ENCODE peak calls at places on chromosomes 5 and 9, in eight cellular contexts. H, R, Q, B, Z, V, A and N are unnamed samples.

GRCh38 chr9:124661184-124661755 is 109.8 kb downstream of the NR6A1 start:
- DNase-seq in Z (no peak), B (no peak), R (no peak), H (no peak), V (no peak), Q (no peak), A (no peak), N (no peak)

GRCh38 chr9:133727277-133727875 is 10.8 kb downstream of the SARDH start:
- DNase-seq in Z (no peak), H (no peak), B (peak), A (no peak), V (peak), R (no peak), Q (peak), N (peak)

GRCh38 chr5:80711938-80712337 is 57.2 kb upstream of the DHFR start:
- DNase-seq in H (peak), Q (peak), A (no peak), R (peak), V (no peak), B (peak), Z (no peak), N (no peak)

GRCh38 chr5:6135977-6136376 is 242.4 kb downstream of the MED10 start:
- DNase-seq in A (no peak), Z (no peak), R (no peak), Q (no peak), V (no peak), B (no peak), H (no peak), N (no peak)

GRCh38 chr9:90659626-90660364 is 17.2 kb upstream of the DIRAS2 start:
- DNase-seq in Z (no peak), B (no peak), H (peak), V (no peak), R (peak), Q (no peak), A (no peak), N (no peak)

GRCh38 chr5:116289276-116289675 is 204.5 kb downstream of the COMMD10 start:
- DNase-seq in Q (no peak), V (no peak), A (no peak), Z (no peak), H (no peak), B (no peak), R (no peak), N (no peak)

GRCh38 chr9:1698991-1699390 is 316.2 kb upstream of the SMARCA2 start:
- DNase-seq in H (no peak), V (no peak), A (no peak), Z (no peak), B (no peak), R (no peak), Q (no peak), N (no peak)

GRCh38 chr9:18739641-18740318 is 265.8 kb downstream of the ADAMTSL1 start:
- DNase-seq in R (no peak), Z (no peak), V (no peak), B (no peak), Q (no peak), A (no peak), H (no peak), N (no peak)

GRCh38 chr9:89677696-89678393 is 73.0 kb downstream of the GADD45G start:
- DNase-seq in Q (peak), A (no peak), B (peak), V (no peak), R (no peak), H (peak), Z (no peak), N (no peak)

GRCh38 chr5:131914472-131914871 is 31.0 kb downstream of the MEIKIN start:
- DNase-seq in Q (no peak), V (no peak), R (no peak), Z (no peak), B (no peak), A (no peak), H (no peak), N (no peak)

GRCh38 chr5:95486185-95486584 is 68.6 kb downstream of the SKIC3 start:
- DNase-seq in A (no peak), B (no peak), Z (no peak), Q (no peak), R (no peak), H (no peak), V (no peak), N (no peak)

GRCh38 chr9:134641173-134641985 is at the start of gene COL5A1:
- DNase-seq in Z (no peak), V (peak), H (peak), R (peak), A (peak), Q (peak), B (peak), N (peak)

GRCh38 chr5:139162448-139162847 is 35.7 kb downstream of the SIL1 start:
- DNase-seq in R (no peak), Q (no peak), H (no peak), A (no peak), Z (no peak), V (no peak), B (no peak), N (no peak)

GRCh38 chr5:43304520-43304919 is 8.7 kb downstream of the HMGCS1 start:
- DNase-seq in Q (no peak), Z (no peak), R (no peak), V (no peak), H (peak), A (no peak), B (no peak), N (no peak)

GRCh38 chr9:71763752-71764332 is 4.5 kb downstream of the CEMIP2 start:
- DNase-seq in R (no peak), A (no peak), Z (peak), Q (no peak), H (peak), B (no peak), V (no peak), N (no peak)

GRCh38 chr9:92963831-92964606 is 16.7 kb downstream of the FGD3 start:
- DNase-seq in H (no peak), R (no peak), Z (no peak), V (peak), B (no peak), Q (no peak), A (no peak), N (no peak)

GRCh38 chr5:136062563-136063274 is 33.9 kb downstream of the TGFBI start:
- DNase-seq in Z (no peak), Q (no peak), V (no peak), A (no peak), B (peak), H (peak), R (no peak), N (no peak)

GRCh38 chr5:150750469-150750868 is 8.3 kb downstream of the DCTN4 start:
- DNase-seq in V (no peak), A (no peak), B (no peak), Z (no peak), Q (peak), R (no peak), H (no peak), N (no peak)

GRCh38 chr5:132464155-132464939 is 26.2 kb downstream of the IRF1 start:
- DNase-seq in Q (peak), B (peak), H (no peak), V (no peak), Z (no peak), R (no peak), A (no peak), N (no peak)

GRCh38 chr5:669111-669841 is 23.9 kb downstream of the TPPP start:
- DNase-seq in Z (no peak), Q (peak), B (peak), R (peak), V (peak), H (no peak), A (no peak), N (no peak)

GRCh38 chr9:4038182-4038723 is 261.6 kb downstream of the GLIS3 start:
- DNase-seq in B (no peak), R (peak), A (no peak), V (no peak), Q (no peak), H (peak), Z (no peak), N (no peak)

GRCh38 chr9:93670208-93671029 is 94.0 kb downstream of the PHF2 start:
- DNase-seq in R (peak), H (peak), Z (no peak), V (peak), A (peak), Q (peak), B (peak), N (peak)

GRCh38 chr5:87829214-87829551 is 416.5 kb upstream of the CCNH start:
- DNase-seq in R (peak), A (peak), Q (no peak), H (no peak), Z (no peak), B (no peak), V (no peak), N (no peak)

GRCh38 chr9:79573697-79573976 is 1.9 kb downstream of the TLE4 start:
- DNase-seq in R (no peak), A (no peak), Z (no peak), B (no peak), H (peak), V (no peak), Q (no peak), N (no peak)

GRCh38 chr5:35198096-35198495 is 32.2 kb downstream of the PRLR start:
- DNase-seq in B (no peak), H (peak), Q (peak), Z (no peak), R (peak), A (no peak), V (no peak), N (no peak)

GRCh38 chr5:149268928-149269557 is 2.6 kb upstream of the AFAP1L1 start:
- DNase-seq in A (no peak), R (no peak), Q (peak), V (no peak), B (no peak), H (peak), Z (no peak), N (no peak)

GRCh38 chr5:142014911-142015584 is 2.2 kb upstream of the GNPDA1 start:
- DNase-seq in R (no peak), H (peak), Q (peak), B (no peak), V (no peak), Z (no peak), A (peak), N (no peak)

GRCh38 chr9:130639119-130639485 is 25.3 kb upstream of the PRDM12 start:
- DNase-seq in V (no peak), Q (no peak), R (no peak), A (no peak), B (no peak), Z (no peak), H (no peak), N (no peak)

GRCh38 chr9:136096505-136097001 is 1.5 kb upstream of the NACC2 start:
- DNase-seq in R (no peak), H (no peak), B (no peak), Z (no peak), A (no peak), Q (no peak), V (no peak), N (no peak)

GRCh38 chr9:136100700-136101614 is 5.9 kb upstream of the NACC2 start:
- DNase-seq in R (no peak), H (no peak), Z (no peak), Q (no peak), A (no peak), V (no peak), B (peak), N (no peak)

GRCh38 chr9:136098844-136099243 is 3.8 kb upstream of the NACC2 start:
- DNase-seq in R (no peak), Z (no peak), B (no peak), A (no peak), V (no peak), H (no peak), Q (no peak), N (no peak)

GRCh38 chr9:136098210-136098609 is 3.1 kb upstream of the NACC2 start:
- DNase-seq in V (no peak), H (no peak), Q (no peak), B (no peak), Z (no peak), A (no peak), R (no peak), N (no peak)

GRCh38 chr9:136099547-136099946 is 4.5 kb upstream of the NACC2 start:
- DNase-seq in V (no peak), Z (no peak), H (no peak), B (no peak), Q (no peak), A (no peak), R (no peak), N (no peak)
- TF ChIP-seq CTCF in V (no peak), Z (no peak), H (no peak), B (no peak), Q (no peak), A (no peak), R (no peak), N (no peak)

GRCh38 chr9:21141427-21141882 is at the start of gene IFNW1:
- DNase-seq in V (no peak), Q (peak), R (no peak), H (peak), A (no peak), B (no peak), Z (no peak), N (no peak)
- TF ChIP-seq CTCF in V (no peak), Q (peak), R (peak), H (peak), A (no peak), B (peak), Z (no peak), N (peak)

DNA sequence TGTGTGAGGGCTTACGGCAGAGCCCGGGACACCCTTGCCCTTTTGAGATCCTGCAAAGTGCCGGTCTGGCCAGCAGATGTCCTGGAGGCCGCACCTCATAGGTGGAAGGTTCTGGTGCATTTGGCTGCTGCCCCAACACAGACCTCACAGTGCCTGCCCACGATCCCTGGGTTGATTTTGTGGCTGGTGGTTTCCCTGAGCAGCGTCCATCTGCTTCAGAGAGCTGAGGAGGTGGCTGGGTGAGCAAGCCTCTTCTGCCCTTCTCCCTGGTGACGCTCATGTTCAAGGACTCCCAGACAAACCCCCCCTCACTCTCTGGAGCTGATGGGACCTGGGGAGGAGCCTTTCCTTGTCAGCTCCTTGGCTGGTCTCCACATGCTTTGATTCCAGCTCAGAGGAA is 18.9 kb downstream of the BNIP1 start:
- DNase-seq in V (no peak), A (peak), R (no peak), B (no peak), Q (no peak), H (no peak), Z (no peak), N (no peak)
- TF ChIP-seq CTCF in V (no peak), A (no peak), R (peak), B (no peak), Q (no peak), H (no peak), Z (no peak), N (no peak)

DNA sequence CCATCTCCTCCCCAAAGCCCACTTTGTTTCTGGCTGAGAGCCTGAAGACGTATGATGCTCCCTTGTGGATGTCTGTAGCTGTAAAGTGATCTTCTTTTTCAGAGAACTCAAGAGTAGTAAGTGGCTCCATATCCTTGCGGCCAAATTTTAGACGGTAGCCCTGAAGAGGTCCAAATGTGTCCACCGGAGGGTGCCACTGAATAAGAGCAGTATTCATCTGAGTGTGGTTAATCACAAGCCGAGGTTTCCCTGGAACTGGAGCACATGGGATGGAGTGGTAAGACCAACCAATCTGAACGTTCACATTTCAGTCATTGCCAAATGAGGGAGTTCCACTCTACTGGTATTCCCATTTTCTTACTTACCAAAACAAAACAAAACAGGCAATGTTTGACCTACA is 686.5 kb upstream of the DMAC1 start:
- DNase-seq in R (peak), A (no peak), B (peak), Z (no peak), Q (peak), H (peak), V (no peak), N (no peak)
- TF ChIP-seq CTCF in R (peak), A (no peak), B (peak), Z (no peak), Q (peak), H (peak), V (no peak), N (peak)